ENCODE peak calls at places on chromosome 3, in six cellular contexts. One of them, this sample, is unnamed.

GRCh38 chr3:65995030-65995429 is 43.7 kb downstream of the MAGI1 start:
- DNase-seq in lower leg skin: no peak
- DNase-seq in HL-60: no peak
- DNase-seq in cardiac fibroblast: peak; percentile 67
- DNase-seq in uterus: no peak
- DNase-seq in astrocyte of the cerebellum: peak; percentile 23
- DNase-seq in this sample: peak; percentile 40

GRCh38 chr3:177569823-177570657 is 372.8 kb upstream of the TBL1XR1 start:
- DNase-seq in lower leg skin: no peak
- DNase-seq in HL-60: peak; percentile 18
- DNase-seq in cardiac fibroblast: peak; percentile 25
- DNase-seq in uterus: no peak
- DNase-seq in astrocyte of the cerebellum: no peak
- DNase-seq in this sample: no peak

GRCh38 chr3:98814799-98815450 is 51.8 kb downstream of the ST3GAL6 start:
- DNase-seq in lower leg skin: no peak
- DNase-seq in HL-60: no peak
- DNase-seq in cardiac fibroblast: peak; percentile 76
- DNase-seq in uterus: no peak
- DNase-seq in astrocyte of the cerebellum: peak; percentile 49
- DNase-seq in this sample: no peak

GRCh38 chr3:18725668-18726407 is 300.7 kb upstream of the SATB1 start:
- DNase-seq in lower leg skin: no peak
- DNase-seq in HL-60: peak; percentile 41
- DNase-seq in cardiac fibroblast: no peak
- DNase-seq in uterus: no peak
- DNase-seq in astrocyte of the cerebellum: no peak
- DNase-seq in this sample: no peak

GRCh38 chr3:5376761-5377160 is 189.3 kb downstream of the EDEM1 start:
- DNase-seq in lower leg skin: no peak
- DNase-seq in HL-60: no peak
- DNase-seq in cardiac fibroblast: no peak
- DNase-seq in uterus: no peak
- DNase-seq in astrocyte of the cerebellum: no peak
- DNase-seq in this sample: no peak

GRCh38 chr3:37974121-37974927 is 16.3 kb upstream of the VILL start:
- DNase-seq in lower leg skin: no peak
- DNase-seq in HL-60: peak; percentile 75
- DNase-seq in cardiac fibroblast: peak; percentile 71
- DNase-seq in uterus: no peak
- DNase-seq in astrocyte of the cerebellum: peak; percentile 39
- DNase-seq in this sample: no peak

GRCh38 chr3:43872301-43872700 is 181.6 kb downstream of the ABHD5 start:
- DNase-seq in lower leg skin: no peak
- DNase-seq in HL-60: no peak
- DNase-seq in cardiac fibroblast: peak; percentile 97
- DNase-seq in uterus: no peak
- DNase-seq in astrocyte of the cerebellum: peak; percentile 29
- DNase-seq in this sample: peak; percentile 58

GRCh38 chr3:172040976-172041963 is 1.9 kb downstream of the FNDC3B start:
- DNase-seq in lower leg skin: no peak
- DNase-seq in HL-60: peak; percentile 50
- DNase-seq in cardiac fibroblast: peak; percentile 55
- DNase-seq in uterus: peak; percentile 32
- DNase-seq in astrocyte of the cerebellum: no peak
- DNase-seq in this sample: no peak

GRCh38 chr3:167228135-167228534 is 152.0 kb downstream of the ZBBX start:
- DNase-seq in lower leg skin: no peak
- DNase-seq in HL-60: no peak
- DNase-seq in cardiac fibroblast: peak; percentile 3
- DNase-seq in uterus: no peak
- DNase-seq in astrocyte of the cerebellum: peak; percentile 58
- DNase-seq in this sample: no peak

GRCh38 chr3:10758304-10759037 is 57.6 kb upstream of the SLC6A11 start:
- DNase-seq in lower leg skin: no peak
- DNase-seq in HL-60: peak; percentile 54
- DNase-seq in cardiac fibroblast: peak; percentile 76
- DNase-seq in uterus: peak; percentile 32
- DNase-seq in astrocyte of the cerebellum: peak; percentile 44
- DNase-seq in this sample: no peak

GRCh38 chr3:103609472-103609871 is 1174.7 kb downstream of the ZPLD1 start:
- DNase-seq in lower leg skin: no peak
- DNase-seq in HL-60: no peak
- DNase-seq in cardiac fibroblast: no peak
- DNase-seq in uterus: no peak
- DNase-seq in astrocyte of the cerebellum: no peak
- DNase-seq in this sample: no peak

GRCh38 chr3:87468938-87469337 is 192.6 kb upstream of the POU1F1 start:
- DNase-seq in lower leg skin: no peak
- DNase-seq in HL-60: no peak
- DNase-seq in cardiac fibroblast: peak; percentile 7
- DNase-seq in uterus: no peak
- DNase-seq in astrocyte of the cerebellum: no peak
- DNase-seq in this sample: no peak

GRCh38 chr3:69542265-69543079 is 156.6 kb upstream of the FRMD4B start:
- DNase-seq in lower leg skin: no peak
- DNase-seq in HL-60: peak; percentile 63
- DNase-seq in cardiac fibroblast: peak; percentile 18
- DNase-seq in uterus: no peak
- DNase-seq in astrocyte of the cerebellum: no peak
- DNase-seq in this sample: no peak

GRCh38 chr3:129278970-129279906 is 568 bp downstream of the HMCES start:
- DNase-seq in lower leg skin: peak; percentile 24
- DNase-seq in HL-60: peak; percentile 5
- DNase-seq in cardiac fibroblast: peak; percentile 65
- DNase-seq in uterus: peak; percentile 35
- DNase-seq in astrocyte of the cerebellum: no peak
- DNase-seq in this sample: no peak

GRCh38 chr3:96719921-96720320 is 94.5 kb upstream of the EPHA6 start:
- DNase-seq in lower leg skin: no peak
- DNase-seq in HL-60: no peak
- DNase-seq in cardiac fibroblast: no peak
- DNase-seq in uterus: no peak
- DNase-seq in astrocyte of the cerebellum: no peak
- DNase-seq in this sample: no peak

GRCh38 chr3:132090921-132091320 is 56.1 kb upstream of the CPNE4 start:
- DNase-seq in lower leg skin: no peak
- DNase-seq in HL-60: no peak
- DNase-seq in cardiac fibroblast: peak; percentile 9
- DNase-seq in uterus: no peak
- DNase-seq in astrocyte of the cerebellum: no peak
- DNase-seq in this sample: no peak

GRCh38 chr3:107235923-107236315 is 141.3 kb upstream of the CCDC54 start:
- DNase-seq in lower leg skin: peak; percentile 28
- DNase-seq in HL-60: peak; percentile 57
- DNase-seq in cardiac fibroblast: peak; percentile 97
- DNase-seq in uterus: peak; percentile 33
- DNase-seq in astrocyte of the cerebellum: peak; percentile 85
- DNase-seq in this sample: no peak

GRCh38 chr3:96754128-96754527 is 60.3 kb upstream of the EPHA6 start:
- DNase-seq in lower leg skin: no peak
- DNase-seq in HL-60: no peak
- DNase-seq in cardiac fibroblast: no peak
- DNase-seq in uterus: no peak
- DNase-seq in astrocyte of the cerebellum: no peak
- DNase-seq in this sample: no peak

GRCh38 chr3:188052229-188052965 is 101.6 kb upstream of the LPP start:
- DNase-seq in lower leg skin: peak; percentile 69
- DNase-seq in HL-60: no peak
- DNase-seq in cardiac fibroblast: peak; percentile 35
- DNase-seq in uterus: peak; percentile 94
- DNase-seq in astrocyte of the cerebellum: no peak
- DNase-seq in this sample: no peak

GRCh38 chr3:170162630-170163029 is 18.9 kb downstream of the PHC3 start:
- DNase-seq in lower leg skin: no peak
- DNase-seq in HL-60: no peak
- DNase-seq in cardiac fibroblast: no peak
- DNase-seq in uterus: no peak
- DNase-seq in astrocyte of the cerebellum: no peak
- DNase-seq in this sample: no peak

GRCh38 chr3:38731522-38731921 is 82.0 kb upstream of the SCN5A start:
- DNase-seq in lower leg skin: no peak
- DNase-seq in HL-60: no peak
- DNase-seq in cardiac fibroblast: peak; percentile 31
- DNase-seq in uterus: no peak
- DNase-seq in astrocyte of the cerebellum: no peak
- DNase-seq in this sample: no peak

GRCh38 chr3:113250566-113250965 is 39.2 kb downstream of the BOC start:
- DNase-seq in lower leg skin: no peak
- DNase-seq in HL-60: no peak
- DNase-seq in cardiac fibroblast: no peak
- DNase-seq in uterus: no peak
- DNase-seq in astrocyte of the cerebellum: no peak
- DNase-seq in this sample: no peak

GRCh38 chr3:52848617-52849016 is 13.8 kb upstream of the MUSTN1 start:
- DNase-seq in lower leg skin: peak; percentile 48
- DNase-seq in HL-60: no peak
- DNase-seq in cardiac fibroblast: peak; percentile 69
- DNase-seq in uterus: no peak
- DNase-seq in astrocyte of the cerebellum: peak; percentile 31
- DNase-seq in this sample: peak; percentile 35

GRCh38 chr3:51391075-51391565 is at the start of gene RBM15B:
- DNase-seq in lower leg skin: peak; percentile 96
- DNase-seq in HL-60: peak; percentile 97
- DNase-seq in cardiac fibroblast: peak; percentile 96
- DNase-seq in uterus: peak; percentile 97
- DNase-seq in astrocyte of the cerebellum: peak; percentile 91
- DNase-seq in this sample: peak; percentile 65
- TF ChIP-seq CTCF in lower leg skin: no peak
- TF ChIP-seq CTCF in HL-60: peak; percentile 90
- TF ChIP-seq CTCF in cardiac fibroblast: peak; percentile 74
- TF ChIP-seq CTCF in uterus: peak; percentile 91
- TF ChIP-seq CTCF in astrocyte of the cerebellum: peak; percentile 86
- TF ChIP-seq CTCF in this sample: peak; percentile 90

DNA sequence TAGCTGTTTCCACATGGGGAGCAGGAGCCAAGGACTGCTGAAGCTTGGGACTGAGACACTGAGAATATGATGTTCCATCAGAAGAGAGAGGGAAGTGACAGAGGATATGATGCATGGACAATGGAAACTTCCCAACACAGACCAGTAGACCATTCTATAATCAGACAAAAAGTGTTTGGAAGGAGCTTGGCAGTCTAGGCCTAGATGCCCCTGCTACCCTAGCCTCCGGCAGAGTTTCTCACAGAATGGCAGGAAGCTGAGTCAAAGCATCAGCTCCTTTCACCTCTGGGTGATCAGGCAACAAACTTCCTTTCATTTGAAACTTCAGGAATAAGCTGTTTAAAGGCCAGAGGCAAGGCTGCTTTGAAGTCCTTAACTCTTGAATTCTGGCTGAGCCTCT is 222.0 kb downstream of the NEK10 start:
- DNase-seq in lower leg skin: no peak
- DNase-seq in HL-60: no peak
- DNase-seq in cardiac fibroblast: peak; percentile 55
- DNase-seq in uterus: no peak
- DNase-seq in astrocyte of the cerebellum: no peak
- DNase-seq in this sample: no peak
- TF ChIP-seq CTCF in lower leg skin: no peak
- TF ChIP-seq CTCF in HL-60: no peak
- TF ChIP-seq CTCF in cardiac fibroblast: no peak
- TF ChIP-seq CTCF in uterus: no peak
- TF ChIP-seq CTCF in astrocyte of the cerebellum: no peak
- TF ChIP-seq CTCF in this sample: no peak

GRCh38 chr3:128011140-128011539 is 41.1 kb upstream of the SEC61A1 start:
- DNase-seq in lower leg skin: no peak
- DNase-seq in HL-60: no peak
- DNase-seq in cardiac fibroblast: peak; percentile 26
- DNase-seq in uterus: no peak
- DNase-seq in astrocyte of the cerebellum: no peak
- DNase-seq in this sample: no peak
- TF ChIP-seq CTCF in lower leg skin: no peak
- TF ChIP-seq CTCF in HL-60: no peak
- TF ChIP-seq CTCF in cardiac fibroblast: peak; percentile 43
- TF ChIP-seq CTCF in uterus: no peak
- TF ChIP-seq CTCF in astrocyte of the cerebellum: peak; percentile 58
- TF ChIP-seq CTCF in this sample: peak; percentile 47

DNA sequence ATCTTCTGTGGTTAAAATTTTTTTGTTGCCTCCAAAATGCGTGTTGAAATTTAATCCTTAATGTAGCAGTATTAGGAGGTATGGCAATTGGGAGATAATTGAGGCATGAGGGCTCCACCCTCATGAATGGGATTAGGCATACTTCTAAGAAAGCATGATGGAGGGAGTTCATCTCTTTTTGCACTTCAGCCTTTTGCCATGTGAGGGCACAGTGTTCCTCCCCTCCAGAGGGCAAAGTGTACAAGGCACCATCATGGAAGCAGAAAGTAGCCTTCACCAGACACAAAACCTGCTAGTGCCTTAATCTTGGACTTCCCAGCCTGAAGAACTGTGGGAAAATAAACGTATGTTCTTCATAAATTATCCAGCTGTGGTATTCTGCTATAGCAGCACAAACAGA is 429.5 kb downstream of the ZIC1 start:
- DNase-seq in lower leg skin: no peak
- DNase-seq in HL-60: no peak
- DNase-seq in cardiac fibroblast: peak; percentile 34
- DNase-seq in uterus: no peak
- DNase-seq in astrocyte of the cerebellum: no peak
- DNase-seq in this sample: no peak
- TF ChIP-seq CTCF in lower leg skin: no peak
- TF ChIP-seq CTCF in HL-60: no peak
- TF ChIP-seq CTCF in cardiac fibroblast: no peak
- TF ChIP-seq CTCF in uterus: no peak
- TF ChIP-seq CTCF in astrocyte of the cerebellum: no peak
- TF ChIP-seq CTCF in this sample: peak; percentile 48

DNA sequence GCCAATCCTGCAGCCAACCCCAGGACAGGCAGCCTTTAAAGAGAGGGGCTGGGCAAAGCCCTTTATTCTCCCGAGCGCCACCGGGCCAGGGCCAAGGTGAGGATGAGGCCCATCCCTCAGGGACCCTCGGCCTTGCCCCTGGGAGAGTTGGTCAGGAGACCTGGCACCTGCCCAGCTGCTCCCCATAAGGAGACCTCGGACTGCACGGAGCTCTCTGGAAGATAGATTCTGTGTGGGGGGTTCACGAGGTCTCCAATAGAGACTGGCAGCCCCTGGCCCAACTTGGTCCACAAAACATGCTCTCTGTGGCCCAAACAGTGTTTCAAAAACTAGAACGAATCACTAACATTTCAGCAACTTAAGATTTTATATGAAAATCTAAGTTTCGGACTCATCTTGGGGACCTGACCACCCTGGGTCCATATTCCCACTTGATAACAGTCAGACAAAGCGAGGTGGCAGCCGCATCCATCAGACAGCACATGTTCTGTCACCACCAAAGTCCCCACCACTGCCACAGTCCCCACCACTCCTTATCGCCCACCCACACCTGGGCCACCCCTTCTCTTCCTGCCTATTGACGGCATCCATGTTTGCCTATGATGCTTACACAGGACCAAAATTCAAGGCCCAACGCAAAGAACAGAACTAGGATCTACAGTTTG is 114.4 kb upstream of the RPL32 start:
- DNase-seq in lower leg skin: no peak
- DNase-seq in HL-60: no peak
- DNase-seq in cardiac fibroblast: no peak
- DNase-seq in uterus: no peak
- DNase-seq in astrocyte of the cerebellum: no peak
- DNase-seq in this sample: no peak
- TF ChIP-seq CTCF in lower leg skin: no peak
- TF ChIP-seq CTCF in HL-60: no peak
- TF ChIP-seq CTCF in cardiac fibroblast: no peak
- TF ChIP-seq CTCF in uterus: no peak
- TF ChIP-seq CTCF in astrocyte of the cerebellum: no peak
- TF ChIP-seq CTCF in this sample: no peak

GRCh38 chr3:195035345-195036202 is 235.4 kb downstream of the XXYLT1 start:
- DNase-seq in lower leg skin: no peak
- DNase-seq in HL-60: no peak
- DNase-seq in cardiac fibroblast: no peak
- DNase-seq in uterus: peak; percentile 40
- DNase-seq in astrocyte of the cerebellum: no peak
- DNase-seq in this sample: no peak
- TF ChIP-seq CTCF in lower leg skin: no peak
- TF ChIP-seq CTCF in HL-60: no peak
- TF ChIP-seq CTCF in cardiac fibroblast: no peak
- TF ChIP-seq CTCF in uterus: peak; percentile 13
- TF ChIP-seq CTCF in astrocyte of the cerebellum: peak; percentile 23
- TF ChIP-seq CTCF in this sample: peak; percentile 25

This sample was measured in BJ.